ENCODE peak calls at places on chromosomes 6 and 20, in eight cellular contexts. A is esophagus muscularis mucosa; X is CD4-positive, alpha-beta T cell; K is AG04450; G is mesenchymal stem cell; H is HCT116; V is A549; Z is vagina. U is an unnamed sample. For H3K9me3, the result is how much of the 10 kb centered on the place peaks cover.

GRCh38 chr6:113299526-113299925 is 557.6 kb upstream of the MARCKS start:
- DNase-seq in A (no peak), X (no peak), K (no peak), G (no peak), H (no peak), V (no peak), Z (no peak), U (no peak)

GRCh38 chr6:134757911-134758361 is 192.0 kb downstream of the ALDH8A1 start:
- DNase-seq in A (no peak), X (no peak), K (no peak), G (peak), H (no peak), V (no peak), Z (no peak), U (no peak)

GRCh38 chr6:133715270-133715669 is 173.6 kb upstream of the TCF21 start:
- DNase-seq in A (no peak), X (no peak), K (no peak), G (no peak), H (no peak), V (no peak), Z (no peak), U (no peak)

GRCh38 chr6:49988900-49989299 is 19.5 kb upstream of the DEFB113 start:
- DNase-seq in A (no peak), X (no peak), K (no peak), G (no peak), H (no peak), V (no peak), Z (no peak), U (no peak)

GRCh38 chr6:3380344-3381232 is 76.3 kb downstream of the SLC22A23 start:
- DNase-seq in A (no peak), X (no peak), K (no peak), G (no peak), H (no peak), V (no peak), Z (no peak), U (no peak)

GRCh38 chr6:162173448-162173847 is 554.1 kb downstream of the PRKN start:
- DNase-seq in A (no peak), X (no peak), K (no peak), G (no peak), H (no peak), V (no peak), Z (no peak), U (no peak)

GRCh38 chr6:40586369-40586768 is 795 bp downstream of the LRFN2 start:
- DNase-seq in A (no peak), X (no peak), K (no peak), G (peak), H (no peak), V (no peak), Z (no peak), U (no peak)

GRCh38 chr20:35273449-35274171 is 4.3 kb downstream of the MMP24OS start:
- DNase-seq in A (no peak), X (no peak), K (no peak), G (no peak), H (no peak), V (no peak), Z (no peak), U (no peak)

GRCh38 chr20:18224968-18225568 is 63.3 kb upstream of the ZNF133 start:
- DNase-seq in A (no peak), X (no peak), K (peak), G (peak), H (peak), V (peak), Z (no peak), U (no peak)

GRCh38 chr6:31663961-31664789 is 622 bp downstream of the GPANK1 start:
- DNase-seq in A (no peak), X (no peak), K (no peak), G (peak), H (no peak), V (no peak), Z (no peak), U (peak)

GRCh38 chr6:151805286-151805840 is 2.1 kb upstream of the ESR1 start:
- DNase-seq in A (no peak), X (no peak), K (no peak), G (no peak), H (no peak), V (no peak), Z (no peak), U (peak)

GRCh38 chr6:138580040-138580439 is 80.7 kb upstream of the NHSL1 start:
- DNase-seq in A (no peak), X (no peak), K (no peak), G (no peak), H (no peak), V (no peak), Z (no peak), U (no peak)

GRCh38 chr6:72699142-72699541 is 77.3 kb downstream of the KCNQ5 start:
- DNase-seq in A (no peak), X (no peak), K (no peak), G (no peak), H (no peak), V (no peak), Z (no peak), U (no peak)

GRCh38 chr6:165056292-165056691 is 253.1 kb downstream of the C6orf118 start:
- DNase-seq in A (no peak), X (no peak), K (no peak), G (no peak), H (no peak), V (no peak), Z (no peak), U (no peak)
- H3K9me3 ChIP-seq in A (under half), X (under half), K (under half), G (under half), H (under half), V (under half), Z (under half), U (under half)

DNA sequence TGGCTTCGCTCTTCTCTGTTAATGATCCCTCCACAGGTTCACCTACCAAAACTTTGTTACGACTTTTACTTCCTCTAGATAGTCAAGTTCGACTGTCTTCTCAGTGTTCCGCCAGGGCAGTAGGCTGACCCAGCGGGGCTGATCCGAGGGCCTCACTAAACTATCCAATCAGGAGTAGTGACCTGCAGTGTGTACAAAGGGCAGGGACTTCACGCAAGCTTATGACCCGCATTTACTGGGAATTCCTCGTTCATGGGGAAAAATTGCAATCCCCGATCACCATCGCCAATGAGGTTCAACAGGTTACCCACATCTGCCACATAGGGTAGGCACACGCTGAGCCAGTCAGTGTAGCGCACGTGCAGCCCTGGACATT is 771.4 kb upstream of the DEFB115 start:
- DNase-seq in A (no peak), X (no peak), K (no peak), G (no peak), H (no peak), V (no peak), Z (no peak), U (no peak)
- H3K9me3 ChIP-seq in A (under half), X (under half), K (half or more), G (under half), H (under half), V (under half), Z (under half), U (under half)

GRCh38 chr20:16240355-16240754 is 332.9 kb downstream of the KIF16B start:
- DNase-seq in A (no peak), X (no peak), K (no peak), G (no peak), H (no peak), V (no peak), Z (no peak), U (no peak)

GRCh38 chr20:16241911-16242310 is 331.3 kb downstream of the KIF16B start:
- DNase-seq in A (no peak), X (no peak), K (no peak), G (no peak), H (peak), V (peak), Z (no peak), U (no peak)

DNA sequence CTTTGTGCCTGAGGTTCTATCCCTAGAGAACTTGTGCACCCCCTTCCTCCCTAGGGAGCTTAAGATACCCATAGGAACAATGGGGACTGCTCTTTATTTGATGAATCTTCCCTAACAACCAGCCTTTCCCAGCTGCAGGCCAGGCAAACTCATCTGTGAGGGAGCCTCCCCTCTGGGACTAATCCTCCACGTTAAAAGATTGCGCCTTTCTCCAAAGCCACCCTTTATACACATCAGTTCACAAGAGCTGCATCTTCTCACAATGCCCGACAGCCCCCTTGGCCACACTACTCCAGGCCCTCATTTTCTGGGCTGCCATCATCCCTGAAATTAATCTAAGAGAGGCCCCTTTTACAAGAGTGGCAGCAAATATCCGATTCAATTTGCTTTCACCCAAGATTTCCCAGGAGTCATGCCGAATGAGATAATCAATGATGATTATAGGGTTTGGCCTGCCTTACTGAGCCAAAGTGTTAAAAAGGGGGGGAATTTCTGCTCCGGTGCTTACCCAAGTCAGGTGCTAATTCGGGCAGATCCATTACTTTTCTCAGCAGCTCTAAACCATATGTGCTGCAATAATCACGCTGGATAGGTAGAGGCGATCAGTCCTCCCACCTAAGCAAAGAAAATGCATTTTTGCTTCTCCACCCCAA is 336.5 kb downstream of the KIF16B start:
- DNase-seq in A (no peak), X (no peak), K (no peak), G (no peak), H (no peak), V (no peak), Z (no peak), U (no peak)
- H3K9me3 ChIP-seq in A (under half), X (under half), K (under half), G (under half), H (under half), V (under half), Z (under half), U (under half)

GRCh38 chr20:31368301-31368700 is at the start of gene DEFB118:
- DNase-seq in A (no peak), X (no peak), K (no peak), G (no peak), H (no peak), V (no peak), Z (no peak), U (no peak)
- H3K9me3 ChIP-seq in A (under half), X (under half), K (under half), G (under half), H (under half), V (under half), Z (under half), U (under half)

U was measured in uterus.